ENCODE peak calls at places on chromosomes 13 and 19, in nine cellular contexts. One of them, this sample, is unnamed.

GRCh38 chr13:26021956-26022355 is 29.9 kb downstream of the SHISA2 start:
- DNase-seq in astrocyte of the cerebellum: no peak
- DNase-seq in adrenal gland: no peak
- DNase-seq in K562: no peak
- DNase-seq in right cardiac atrium: no peak
- DNase-seq in thoracic aorta: no peak
- DNase-seq in body of pancreas: no peak
- DNase-seq in psoas muscle: no peak
- DNase-seq in WERI-Rb-1: no peak
- DNase-seq in this sample: no peak

GRCh38 chr13:111327701-111328100 is 7.3 kb downstream of the TEX29 start:
- DNase-seq in thoracic aorta: no peak
- DNase-seq in body of pancreas: no peak
- DNase-seq in adrenal gland: no peak
- DNase-seq in K562: no peak
- DNase-seq in psoas muscle: no peak
- DNase-seq in astrocyte of the cerebellum: no peak
- DNase-seq in right cardiac atrium: no peak
- DNase-seq in WERI-Rb-1: no peak
- DNase-seq in this sample: no peak

GRCh38 chr13:23793711-23794110 is 95.5 kb downstream of the MIPEP start:
- DNase-seq in body of pancreas: no peak
- DNase-seq in psoas muscle: no peak
- DNase-seq in K562: no peak
- DNase-seq in right cardiac atrium: no peak
- DNase-seq in thoracic aorta: no peak
- DNase-seq in astrocyte of the cerebellum: no peak
- DNase-seq in WERI-Rb-1: no peak
- DNase-seq in adrenal gland: no peak
- DNase-seq in this sample: no peak

GRCh38 chr19:23222998-23223652 is 27.1 kb downstream of the ZNF724 start:
- DNase-seq in astrocyte of the cerebellum: no peak
- DNase-seq in thoracic aorta: no peak
- DNase-seq in WERI-Rb-1: no peak
- DNase-seq in body of pancreas: no peak
- DNase-seq in psoas muscle: no peak
- DNase-seq in adrenal gland: no peak
- DNase-seq in K562: no peak
- DNase-seq in right cardiac atrium: no peak
- DNase-seq in this sample: no peak

GRCh38 chr13:30241537-30241936 is 65.8 kb downstream of the KATNAL1 start:
- DNase-seq in WERI-Rb-1: no peak
- DNase-seq in right cardiac atrium: peak; percentile 45
- DNase-seq in thoracic aorta: no peak
- DNase-seq in psoas muscle: no peak
- DNase-seq in K562: no peak
- DNase-seq in astrocyte of the cerebellum: no peak
- DNase-seq in body of pancreas: no peak
- DNase-seq in adrenal gland: no peak
- DNase-seq in this sample: peak; percentile 30

GRCh38 chr19:41792513-41793413 is 3.6 kb upstream of the CEACAM3 start:
- DNase-seq in adrenal gland: peak; percentile 29
- DNase-seq in astrocyte of the cerebellum: no peak
- DNase-seq in body of pancreas: peak; percentile 71
- DNase-seq in right cardiac atrium: peak; percentile 40
- DNase-seq in psoas muscle: peak; percentile 58
- DNase-seq in K562: peak; percentile 53
- DNase-seq in WERI-Rb-1: peak; percentile 67
- DNase-seq in thoracic aorta: no peak
- DNase-seq in this sample: no peak

GRCh38 chr19:5612891-5613290 is 9.7 kb downstream of the SAFB2 start:
- DNase-seq in K562: no peak
- DNase-seq in body of pancreas: no peak
- DNase-seq in thoracic aorta: no peak
- DNase-seq in WERI-Rb-1: no peak
- DNase-seq in astrocyte of the cerebellum: no peak
- DNase-seq in adrenal gland: no peak
- DNase-seq in psoas muscle: peak; percentile 4
- DNase-seq in right cardiac atrium: no peak
- DNase-seq in this sample: no peak

GRCh38 chr13:35499131-35500051 is 22.9 kb upstream of the MAB21L1 start:
- DNase-seq in K562: no peak
- DNase-seq in thoracic aorta: no peak
- DNase-seq in body of pancreas: no peak
- DNase-seq in psoas muscle: no peak
- DNase-seq in WERI-Rb-1: no peak
- DNase-seq in astrocyte of the cerebellum: no peak
- DNase-seq in adrenal gland: no peak
- DNase-seq in right cardiac atrium: no peak
- DNase-seq in this sample: no peak

GRCh38 chr19:41839211-41839610 is 5.3 kb downstream of the LYPD4 start:
- DNase-seq in right cardiac atrium: no peak
- DNase-seq in K562: no peak
- DNase-seq in body of pancreas: no peak
- DNase-seq in adrenal gland: no peak
- DNase-seq in astrocyte of the cerebellum: no peak
- DNase-seq in thoracic aorta: no peak
- DNase-seq in WERI-Rb-1: no peak
- DNase-seq in psoas muscle: no peak
- DNase-seq in this sample: no peak

GRCh38 chr19:601790-602189 is 12.1 kb downstream of the HCN2 start:
- DNase-seq in psoas muscle: no peak
- DNase-seq in adrenal gland: no peak
- DNase-seq in right cardiac atrium: no peak
- DNase-seq in body of pancreas: no peak
- DNase-seq in astrocyte of the cerebellum: no peak
- DNase-seq in K562: no peak
- DNase-seq in thoracic aorta: no peak
- DNase-seq in WERI-Rb-1: no peak
- DNase-seq in this sample: no peak

GRCh38 chr13:31543190-31543589 is 196.1 kb upstream of the RXFP2 start:
- DNase-seq in adrenal gland: no peak
- DNase-seq in astrocyte of the cerebellum: no peak
- DNase-seq in right cardiac atrium: no peak
- DNase-seq in WERI-Rb-1: no peak
- DNase-seq in thoracic aorta: no peak
- DNase-seq in body of pancreas: no peak
- DNase-seq in K562: no peak
- DNase-seq in psoas muscle: no peak
- DNase-seq in this sample: no peak

GRCh38 chr19:13098291-13099072 is 4.2 kb downstream of the LYL1 start:
- DNase-seq in right cardiac atrium: peak; percentile 44
- DNase-seq in WERI-Rb-1: no peak
- DNase-seq in K562: peak; percentile 62
- DNase-seq in thoracic aorta: no peak
- DNase-seq in psoas muscle: no peak
- DNase-seq in body of pancreas: no peak
- DNase-seq in astrocyte of the cerebellum: no peak
- DNase-seq in adrenal gland: no peak
- DNase-seq in this sample: no peak
- H3K4me3 ChIP-seq in right cardiac atrium: peak overlapping the region; percentile 52
- H3K4me3 ChIP-seq in WERI-Rb-1: no peak overlapping the region
- H3K4me3 ChIP-seq in K562: peak overlapping the region; percentile 98
- H3K4me3 ChIP-seq in thoracic aorta: peak overlapping the region; percentile 66
- H3K4me3 ChIP-seq in psoas muscle: peak overlapping the region; percentile 51
- H3K4me3 ChIP-seq in body of pancreas: no peak overlapping the region
- H3K4me3 ChIP-seq in astrocyte of the cerebellum: no peak overlapping the region
- H3K4me3 ChIP-seq in adrenal gland: no peak overlapping the region
- H3K4me3 ChIP-seq in this sample: no peak overlapping the region

GRCh38 chr19:46900341-46900740 is 39.5 kb downstream of the ARHGAP35 start:
- DNase-seq in body of pancreas: no peak
- DNase-seq in K562: no peak
- DNase-seq in thoracic aorta: no peak
- DNase-seq in right cardiac atrium: no peak
- DNase-seq in psoas muscle: no peak
- DNase-seq in adrenal gland: no peak
- DNase-seq in astrocyte of the cerebellum: no peak
- DNase-seq in WERI-Rb-1: no peak
- DNase-seq in this sample: no peak

GRCh38 chr19:46901701-46902401 is 41.1 kb downstream of the ARHGAP35 start:
- DNase-seq in psoas muscle: no peak
- DNase-seq in thoracic aorta: no peak
- DNase-seq in adrenal gland: no peak
- DNase-seq in WERI-Rb-1: no peak
- DNase-seq in astrocyte of the cerebellum: peak; percentile 42
- DNase-seq in body of pancreas: no peak
- DNase-seq in right cardiac atrium: no peak
- DNase-seq in K562: no peak
- DNase-seq in this sample: no peak

GRCh38 chr19:46904114-46905060 is 43.6 kb downstream of the ARHGAP35 start:
- DNase-seq in astrocyte of the cerebellum: no peak
- DNase-seq in body of pancreas: peak; percentile 22
- DNase-seq in WERI-Rb-1: no peak
- DNase-seq in psoas muscle: peak; percentile 69
- DNase-seq in K562: no peak
- DNase-seq in thoracic aorta: no peak
- DNase-seq in adrenal gland: peak; percentile 66
- DNase-seq in right cardiac atrium: peak; percentile 49
- DNase-seq in this sample: no peak

GRCh38 chr19:46903458-46903857 is 42.7 kb downstream of the ARHGAP35 start:
- DNase-seq in psoas muscle: no peak
- DNase-seq in adrenal gland: no peak
- DNase-seq in thoracic aorta: no peak
- DNase-seq in right cardiac atrium: no peak
- DNase-seq in WERI-Rb-1: no peak
- DNase-seq in K562: no peak
- DNase-seq in body of pancreas: no peak
- DNase-seq in astrocyte of the cerebellum: no peak
- DNase-seq in this sample: no peak

DNA sequence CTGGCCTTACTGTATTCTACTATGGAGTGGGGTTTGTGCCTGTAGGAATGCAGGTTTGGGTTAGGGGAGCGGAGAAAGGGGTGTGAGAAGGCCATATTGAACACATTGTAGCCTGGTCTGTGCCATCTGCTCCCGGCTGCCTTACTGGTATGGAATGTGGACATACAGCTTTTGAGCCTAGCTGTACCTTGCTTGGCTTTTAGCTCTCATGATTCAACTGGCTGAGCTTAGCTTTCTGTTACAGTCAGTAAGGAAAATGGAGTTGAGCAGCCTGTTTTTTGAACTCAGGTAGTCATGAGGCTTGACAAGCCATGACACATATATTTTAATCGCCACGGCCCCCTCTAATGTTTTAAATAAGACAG is 41.6 kb downstream of the ARHGAP35 start:
- DNase-seq in psoas muscle: no peak
- DNase-seq in WERI-Rb-1: no peak
- DNase-seq in thoracic aorta: no peak
- DNase-seq in body of pancreas: peak; percentile 26
- DNase-seq in K562: no peak
- DNase-seq in adrenal gland: no peak
- DNase-seq in astrocyte of the cerebellum: no peak
- DNase-seq in right cardiac atrium: no peak
- DNase-seq in this sample: no peak
- H3K4me3 ChIP-seq in psoas muscle: no peak overlapping the region
- H3K4me3 ChIP-seq in WERI-Rb-1: no peak overlapping the region
- H3K4me3 ChIP-seq in thoracic aorta: no peak overlapping the region
- H3K4me3 ChIP-seq in body of pancreas: no peak overlapping the region
- H3K4me3 ChIP-seq in K562: no peak overlapping the region
- H3K4me3 ChIP-seq in adrenal gland: no peak overlapping the region
- H3K4me3 ChIP-seq in astrocyte of the cerebellum: no peak overlapping the region
- H3K4me3 ChIP-seq in right cardiac atrium: no peak overlapping the region
- H3K4me3 ChIP-seq in this sample: no peak overlapping the region

DNA sequence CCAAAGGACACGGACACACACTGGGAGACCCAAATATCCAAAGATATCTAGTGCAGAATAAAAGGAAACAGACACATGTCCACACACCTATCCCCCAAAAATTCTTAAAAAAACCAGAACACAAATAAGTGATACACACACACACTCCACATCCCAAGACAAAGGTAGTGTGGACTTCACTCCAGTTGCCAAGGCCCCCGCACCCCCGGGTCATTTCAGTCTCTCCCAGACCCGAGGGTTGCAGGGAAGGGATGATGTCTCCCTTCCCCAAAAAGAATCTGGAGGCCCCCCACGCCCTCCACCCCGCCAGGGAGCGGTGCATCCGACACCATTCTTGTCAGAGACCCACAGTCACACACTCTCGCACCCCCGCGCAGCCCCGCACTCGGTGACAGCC is 407 bp downstream of the DPF1 start:
- DNase-seq in K562: no peak
- DNase-seq in thoracic aorta: no peak
- DNase-seq in WERI-Rb-1: no peak
- DNase-seq in psoas muscle: no peak
- DNase-seq in astrocyte of the cerebellum: no peak
- DNase-seq in right cardiac atrium: no peak
- DNase-seq in adrenal gland: no peak
- DNase-seq in body of pancreas: no peak
- DNase-seq in this sample: no peak
- H3K4me3 ChIP-seq in K562: peak overlapping the region; percentile 67
- H3K4me3 ChIP-seq in thoracic aorta: peak overlapping the region; percentile 56
- H3K4me3 ChIP-seq in WERI-Rb-1: peak overlapping the region; percentile 64
- H3K4me3 ChIP-seq in psoas muscle: peak overlapping the region; percentile 61
- H3K4me3 ChIP-seq in astrocyte of the cerebellum: peak overlapping the region; percentile 63
- H3K4me3 ChIP-seq in right cardiac atrium: peak overlapping the region; percentile 45
- H3K4me3 ChIP-seq in adrenal gland: no peak overlapping the region
- H3K4me3 ChIP-seq in body of pancreas: no peak overlapping the region
- H3K4me3 ChIP-seq in this sample: peak overlapping the region; percentile 65

GRCh38 chr19:1672769-1673644 is 20.6 kb upstream of the TCF3 start:
- DNase-seq in right cardiac atrium: no peak
- DNase-seq in astrocyte of the cerebellum: no peak
- DNase-seq in body of pancreas: no peak
- DNase-seq in K562: peak; percentile 7
- DNase-seq in WERI-Rb-1: no peak
- DNase-seq in adrenal gland: no peak
- DNase-seq in psoas muscle: no peak
- DNase-seq in thoracic aorta: no peak
- DNase-seq in this sample: no peak

GRCh38 chr19:1673645-1674292 is 21.4 kb upstream of the TCF3 start:
- DNase-seq in WERI-Rb-1: no peak
- DNase-seq in astrocyte of the cerebellum: no peak
- DNase-seq in right cardiac atrium: no peak
- DNase-seq in K562: peak; percentile 7
- DNase-seq in thoracic aorta: no peak
- DNase-seq in psoas muscle: no peak
- DNase-seq in adrenal gland: no peak
- DNase-seq in body of pancreas: peak; percentile 71
- DNase-seq in this sample: no peak

GRCh38 chr19:1672038-1672768 is 19.8 kb upstream of the TCF3 start:
- DNase-seq in body of pancreas: peak; percentile 45
- DNase-seq in thoracic aorta: no peak
- DNase-seq in psoas muscle: no peak
- DNase-seq in adrenal gland: no peak
- DNase-seq in astrocyte of the cerebellum: no peak
- DNase-seq in K562: peak; percentile 83
- DNase-seq in right cardiac atrium: no peak
- DNase-seq in WERI-Rb-1: peak; percentile 49
- DNase-seq in this sample: no peak

GRCh38 chr19:1674293-1674679 is 21.9 kb upstream of the TCF3 start:
- DNase-seq in body of pancreas: no peak
- DNase-seq in WERI-Rb-1: no peak
- DNase-seq in right cardiac atrium: no peak
- DNase-seq in adrenal gland: no peak
- DNase-seq in astrocyte of the cerebellum: no peak
- DNase-seq in K562: peak; percentile 39
- DNase-seq in thoracic aorta: no peak
- DNase-seq in psoas muscle: no peak
- DNase-seq in this sample: no peak

DNA sequence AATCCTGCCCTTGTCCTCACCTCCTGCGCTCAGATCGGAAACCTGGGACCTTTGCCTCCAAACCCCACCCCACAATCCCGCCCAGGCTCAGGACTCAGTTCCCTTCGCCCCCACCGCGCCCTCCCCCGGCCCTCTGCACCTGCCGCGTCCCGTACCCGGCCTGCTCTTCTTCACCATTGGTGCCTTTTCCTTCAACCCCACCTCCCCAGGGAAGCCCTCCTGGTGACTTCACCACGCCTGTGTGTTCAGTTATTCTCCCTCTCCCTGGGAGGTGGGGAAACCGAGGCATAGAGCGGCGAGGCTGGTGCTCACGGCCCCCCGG is 19.3 kb upstream of the TCF3 start:
- DNase-seq in astrocyte of the cerebellum: no peak
- DNase-seq in right cardiac atrium: no peak
- DNase-seq in K562: no peak
- DNase-seq in thoracic aorta: no peak
- DNase-seq in adrenal gland: no peak
- DNase-seq in WERI-Rb-1: peak; percentile 55
- DNase-seq in psoas muscle: no peak
- DNase-seq in body of pancreas: no peak
- DNase-seq in this sample: no peak
- H3K4me3 ChIP-seq in astrocyte of the cerebellum: no peak overlapping the region
- H3K4me3 ChIP-seq in right cardiac atrium: no peak overlapping the region
- H3K4me3 ChIP-seq in K562: peak overlapping the region; percentile 51
- H3K4me3 ChIP-seq in thoracic aorta: peak overlapping the region; percentile 26
- H3K4me3 ChIP-seq in adrenal gland: no peak overlapping the region
- H3K4me3 ChIP-seq in WERI-Rb-1: peak overlapping the region; percentile 49
- H3K4me3 ChIP-seq in psoas muscle: peak overlapping the region; percentile 22
- H3K4me3 ChIP-seq in body of pancreas: no peak overlapping the region
- H3K4me3 ChIP-seq in this sample: peak overlapping the region; percentile 44

This sample was measured in skeletal muscle cell.